ENCODE peak calls at places on chromosomes 4 and X, in ten cellular contexts. One of them, this sample, is unnamed.

GRCh38 chr4:8393593-8394038 is 46.9 kb downstream of the ACOX3 start:
- DNase-seq in epithelial cell of proximal tubule: peak
- DNase-seq in foreskin fibroblast: peak
- DNase-seq in CD4-positive, CD25-positive, alpha-beta regulatory T cell: no peak
- DNase-seq in ascending aorta: no peak
- DNase-seq in suprapubic skin: no peak
- DNase-seq in HFF-Myc: peak
- DNase-seq in Peyer's patch: peak
- DNase-seq in AG04450: peak
- DNase-seq in cardiac fibroblast: peak
- DNase-seq in this sample: peak

GRCh38 chr4:139560396-139561084 is 4.5 kb upstream of the SETD7 start:
- DNase-seq in epithelial cell of proximal tubule: no peak
- DNase-seq in foreskin fibroblast: no peak
- DNase-seq in CD4-positive, CD25-positive, alpha-beta regulatory T cell: peak
- DNase-seq in ascending aorta: no peak
- DNase-seq in suprapubic skin: no peak
- DNase-seq in HFF-Myc: no peak
- DNase-seq in Peyer's patch: no peak
- DNase-seq in AG04450: no peak
- DNase-seq in cardiac fibroblast: peak
- DNase-seq in this sample: no peak

GRCh38 chr4:11428701-11429571 is at the start of gene HS3ST1:
- DNase-seq in epithelial cell of proximal tubule: peak
- DNase-seq in foreskin fibroblast: peak
- DNase-seq in CD4-positive, CD25-positive, alpha-beta regulatory T cell: peak
- DNase-seq in ascending aorta: peak
- DNase-seq in suprapubic skin: peak
- DNase-seq in HFF-Myc: no peak
- DNase-seq in Peyer's patch: peak
- DNase-seq in AG04450: no peak
- DNase-seq in cardiac fibroblast: peak
- DNase-seq in this sample: peak

GRCh38 chr4:185426960-185427688 is 1.4 kb upstream of the UFSP2 start:
- DNase-seq in epithelial cell of proximal tubule: no peak
- DNase-seq in foreskin fibroblast: no peak
- DNase-seq in CD4-positive, CD25-positive, alpha-beta regulatory T cell: no peak
- DNase-seq in ascending aorta: no peak
- DNase-seq in suprapubic skin: no peak
- DNase-seq in HFF-Myc: no peak
- DNase-seq in Peyer's patch: no peak
- DNase-seq in AG04450: no peak
- DNase-seq in cardiac fibroblast: no peak
- DNase-seq in this sample: no peak

GRCh38 chrX:45134303-45134702 is 66.4 kb downstream of the DIPK2B start:
- DNase-seq in epithelial cell of proximal tubule: no peak
- DNase-seq in foreskin fibroblast: no peak
- DNase-seq in CD4-positive, CD25-positive, alpha-beta regulatory T cell: no peak
- DNase-seq in ascending aorta: no peak
- DNase-seq in suprapubic skin: no peak
- DNase-seq in HFF-Myc: no peak
- DNase-seq in Peyer's patch: no peak
- DNase-seq in AG04450: no peak
- DNase-seq in cardiac fibroblast: no peak
- DNase-seq in this sample: no peak

GRCh38 chr4:26252349-26252748 is 68.5 kb upstream of the RBPJ start:
- DNase-seq in epithelial cell of proximal tubule: peak
- DNase-seq in foreskin fibroblast: no peak
- DNase-seq in CD4-positive, CD25-positive, alpha-beta regulatory T cell: no peak
- DNase-seq in ascending aorta: no peak
- DNase-seq in suprapubic skin: no peak
- DNase-seq in HFF-Myc: no peak
- DNase-seq in Peyer's patch: no peak
- DNase-seq in AG04450: no peak
- DNase-seq in cardiac fibroblast: peak
- DNase-seq in this sample: no peak

GRCh38 chr4:182280439-182281111 is 37.4 kb downstream of the TENM3 start:
- DNase-seq in epithelial cell of proximal tubule: no peak
- DNase-seq in foreskin fibroblast: peak
- DNase-seq in CD4-positive, CD25-positive, alpha-beta regulatory T cell: no peak
- DNase-seq in ascending aorta: no peak
- DNase-seq in suprapubic skin: no peak
- DNase-seq in HFF-Myc: no peak
- DNase-seq in Peyer's patch: no peak
- DNase-seq in AG04450: no peak
- DNase-seq in cardiac fibroblast: peak
- DNase-seq in this sample: peak

GRCh38 chr4:68271851-68272756 is 26.6 kb upstream of the TMPRSS11B start:
- DNase-seq in epithelial cell of proximal tubule: peak
- DNase-seq in foreskin fibroblast: peak
- DNase-seq in CD4-positive, CD25-positive, alpha-beta regulatory T cell: peak
- DNase-seq in ascending aorta: no peak
- DNase-seq in suprapubic skin: no peak
- DNase-seq in HFF-Myc: peak
- DNase-seq in Peyer's patch: no peak
- DNase-seq in AG04450: peak
- DNase-seq in cardiac fibroblast: peak
- DNase-seq in this sample: peak

GRCh38 chr4:100106982-100107381 is 83.3 kb downstream of the DDIT4L start:
- DNase-seq in epithelial cell of proximal tubule: peak
- DNase-seq in foreskin fibroblast: no peak
- DNase-seq in CD4-positive, CD25-positive, alpha-beta regulatory T cell: no peak
- DNase-seq in ascending aorta: no peak
- DNase-seq in suprapubic skin: no peak
- DNase-seq in HFF-Myc: no peak
- DNase-seq in Peyer's patch: peak
- DNase-seq in AG04450: no peak
- DNase-seq in cardiac fibroblast: no peak
- DNase-seq in this sample: no peak

GRCh38 chr4:113760094-113760851 is 1.3 kb downstream of the CAMK2D start:
- DNase-seq in epithelial cell of proximal tubule: no peak
- DNase-seq in foreskin fibroblast: peak
- DNase-seq in CD4-positive, CD25-positive, alpha-beta regulatory T cell: peak
- DNase-seq in ascending aorta: no peak
- DNase-seq in suprapubic skin: no peak
- DNase-seq in HFF-Myc: no peak
- DNase-seq in Peyer's patch: peak
- DNase-seq in AG04450: no peak
- DNase-seq in cardiac fibroblast: peak
- DNase-seq in this sample: peak

GRCh38 chr4:140702096-140702757 is 54.0 kb downstream of the TBC1D9 start:
- DNase-seq in epithelial cell of proximal tubule: no peak
- DNase-seq in foreskin fibroblast: no peak
- DNase-seq in CD4-positive, CD25-positive, alpha-beta regulatory T cell: no peak
- DNase-seq in ascending aorta: no peak
- DNase-seq in suprapubic skin: no peak
- DNase-seq in HFF-Myc: no peak
- DNase-seq in Peyer's patch: no peak
- DNase-seq in AG04450: no peak
- DNase-seq in cardiac fibroblast: no peak
- DNase-seq in this sample: no peak

GRCh38 chr4:38857354-38858096 is 908 bp upstream of the TLR6 start:
- DNase-seq in epithelial cell of proximal tubule: peak
- DNase-seq in foreskin fibroblast: peak
- DNase-seq in CD4-positive, CD25-positive, alpha-beta regulatory T cell: no peak
- DNase-seq in ascending aorta: no peak
- DNase-seq in suprapubic skin: no peak
- DNase-seq in HFF-Myc: no peak
- DNase-seq in Peyer's patch: peak
- DNase-seq in AG04450: peak
- DNase-seq in cardiac fibroblast: peak
- DNase-seq in this sample: peak

DNA sequence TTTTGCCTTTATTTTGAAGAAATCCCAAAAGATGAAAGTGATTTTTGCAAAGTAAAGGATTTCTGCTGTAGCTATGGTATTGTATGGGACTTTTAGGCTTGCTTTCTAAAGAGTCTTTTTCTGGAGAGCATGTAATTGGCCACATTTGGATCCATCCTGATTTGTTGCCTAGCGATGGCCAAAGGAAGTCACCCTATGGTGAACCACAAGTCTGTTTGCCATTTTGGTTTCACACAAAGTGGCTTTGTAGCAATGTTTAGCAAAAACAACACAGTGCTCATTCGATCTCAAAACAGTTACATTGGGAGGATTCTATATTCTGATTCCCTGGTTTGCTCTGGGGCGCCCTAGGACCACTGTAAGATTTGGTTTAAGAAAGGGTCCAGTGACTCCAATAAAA is 44.1 kb upstream of the INTS6L start:
- DNase-seq in epithelial cell of proximal tubule: no peak
- DNase-seq in foreskin fibroblast: no peak
- DNase-seq in CD4-positive, CD25-positive, alpha-beta regulatory T cell: no peak
- DNase-seq in ascending aorta: no peak
- DNase-seq in suprapubic skin: no peak
- DNase-seq in HFF-Myc: no peak
- DNase-seq in Peyer's patch: no peak
- DNase-seq in AG04450: no peak
- DNase-seq in cardiac fibroblast: no peak
- DNase-seq in this sample: no peak
- H3K4me3 ChIP-seq in epithelial cell of proximal tubule: no peak
- H3K4me3 ChIP-seq in foreskin fibroblast: no peak
- H3K4me3 ChIP-seq in CD4-positive, CD25-positive, alpha-beta regulatory T cell: no peak
- H3K4me3 ChIP-seq in ascending aorta: no peak
- H3K4me3 ChIP-seq in suprapubic skin: no peak
- H3K4me3 ChIP-seq in HFF-Myc: no peak
- H3K4me3 ChIP-seq in Peyer's patch: no peak
- H3K4me3 ChIP-seq in AG04450: no peak
- H3K4me3 ChIP-seq in cardiac fibroblast: no peak
- H3K4me3 ChIP-seq in this sample: no peak

GRCh38 chrX:13152511-13152868 is 108.1 kb upstream of the FAM9C start:
- DNase-seq in epithelial cell of proximal tubule: no peak
- DNase-seq in foreskin fibroblast: no peak
- DNase-seq in CD4-positive, CD25-positive, alpha-beta regulatory T cell: no peak
- DNase-seq in ascending aorta: no peak
- DNase-seq in suprapubic skin: no peak
- DNase-seq in HFF-Myc: no peak
- DNase-seq in Peyer's patch: no peak
- DNase-seq in AG04450: no peak
- DNase-seq in cardiac fibroblast: no peak
- DNase-seq in this sample: no peak

GRCh38 chrX:13151806-13152510 is 107.5 kb upstream of the FAM9C start:
- DNase-seq in epithelial cell of proximal tubule: no peak
- DNase-seq in foreskin fibroblast: no peak
- DNase-seq in CD4-positive, CD25-positive, alpha-beta regulatory T cell: peak
- DNase-seq in ascending aorta: no peak
- DNase-seq in suprapubic skin: no peak
- DNase-seq in HFF-Myc: no peak
- DNase-seq in Peyer's patch: no peak
- DNase-seq in AG04450: no peak
- DNase-seq in cardiac fibroblast: peak
- DNase-seq in this sample: peak

GRCh38 chrX:13149702-13150101 is 105.3 kb upstream of the FAM9C start:
- DNase-seq in epithelial cell of proximal tubule: no peak
- DNase-seq in foreskin fibroblast: no peak
- DNase-seq in CD4-positive, CD25-positive, alpha-beta regulatory T cell: no peak
- DNase-seq in ascending aorta: no peak
- DNase-seq in suprapubic skin: no peak
- DNase-seq in HFF-Myc: no peak
- DNase-seq in Peyer's patch: no peak
- DNase-seq in AG04450: no peak
- DNase-seq in cardiac fibroblast: peak
- DNase-seq in this sample: no peak

DNA sequence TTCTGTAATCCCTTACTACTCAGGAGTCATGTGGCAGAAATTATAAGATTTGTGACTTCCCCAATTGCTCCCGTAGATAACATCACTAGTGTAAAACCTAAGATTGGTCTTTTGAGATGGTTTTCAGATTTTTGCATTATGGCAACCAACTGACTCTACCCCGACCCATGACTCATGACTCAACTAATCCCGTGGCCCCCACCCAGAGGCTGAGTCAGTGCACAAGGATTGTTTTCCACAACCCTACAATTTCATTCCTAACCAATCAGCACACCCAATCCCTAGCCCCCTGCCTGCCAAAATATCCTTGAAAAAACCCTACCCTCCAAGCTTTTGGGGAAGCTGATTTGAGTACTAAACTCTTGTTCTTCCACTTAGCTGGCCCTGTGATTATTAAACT is 109.4 kb upstream of the FAM9C start:
- DNase-seq in epithelial cell of proximal tubule: no peak
- DNase-seq in foreskin fibroblast: peak
- DNase-seq in CD4-positive, CD25-positive, alpha-beta regulatory T cell: no peak
- DNase-seq in ascending aorta: no peak
- DNase-seq in suprapubic skin: no peak
- DNase-seq in HFF-Myc: no peak
- DNase-seq in Peyer's patch: no peak
- DNase-seq in AG04450: no peak
- DNase-seq in cardiac fibroblast: peak
- DNase-seq in this sample: no peak
- H3K4me3 ChIP-seq in epithelial cell of proximal tubule: no peak
- H3K4me3 ChIP-seq in foreskin fibroblast: no peak
- H3K4me3 ChIP-seq in CD4-positive, CD25-positive, alpha-beta regulatory T cell: no peak
- H3K4me3 ChIP-seq in ascending aorta: no peak
- H3K4me3 ChIP-seq in suprapubic skin: no peak
- H3K4me3 ChIP-seq in HFF-Myc: no peak
- H3K4me3 ChIP-seq in Peyer's patch: no peak
- H3K4me3 ChIP-seq in AG04450: no peak
- H3K4me3 ChIP-seq in cardiac fibroblast: no peak
- H3K4me3 ChIP-seq in this sample: no peak

DNA sequence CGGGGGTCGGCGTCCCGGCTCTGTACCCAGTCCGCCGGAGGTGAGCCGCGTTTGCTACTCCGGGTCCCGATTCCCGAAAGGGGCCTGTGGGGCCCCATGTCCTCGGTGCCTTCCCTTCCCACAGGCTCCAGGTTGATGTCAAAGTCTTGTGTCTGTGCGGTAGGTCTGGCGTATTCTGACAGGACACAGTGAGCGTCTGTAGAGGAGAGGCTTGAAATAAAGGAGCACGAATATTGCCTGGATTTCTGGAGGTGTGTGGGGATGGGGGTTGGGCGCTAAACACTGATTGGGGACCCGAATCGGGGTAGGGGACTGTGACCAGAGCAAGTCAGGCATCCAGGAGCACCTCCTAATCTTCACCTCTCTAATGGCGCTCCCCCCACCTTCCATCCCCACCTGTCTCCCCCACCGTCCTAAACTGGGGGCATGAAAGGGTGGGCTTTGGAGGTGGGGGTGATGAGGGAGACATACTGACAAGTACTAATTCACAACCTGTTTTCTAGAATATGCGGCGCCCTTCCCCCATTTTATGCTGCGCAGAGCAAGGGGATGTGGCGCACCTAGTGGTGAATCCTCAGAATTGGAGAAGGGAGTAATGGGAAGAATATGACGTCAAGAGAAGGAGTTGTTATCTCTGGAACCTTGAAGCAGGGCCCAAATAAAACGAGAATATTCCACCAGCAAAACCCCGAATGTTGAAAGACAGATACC is 874 bp downstream of the GPRASP2 start:
- DNase-seq in epithelial cell of proximal tubule: no peak
- DNase-seq in foreskin fibroblast: peak
- DNase-seq in CD4-positive, CD25-positive, alpha-beta regulatory T cell: no peak
- DNase-seq in ascending aorta: no peak
- DNase-seq in suprapubic skin: no peak
- DNase-seq in HFF-Myc: no peak
- DNase-seq in Peyer's patch: peak
- DNase-seq in AG04450: no peak
- DNase-seq in cardiac fibroblast: peak
- DNase-seq in this sample: peak
- H3K4me3 ChIP-seq in epithelial cell of proximal tubule: peak
- H3K4me3 ChIP-seq in foreskin fibroblast: peak
- H3K4me3 ChIP-seq in CD4-positive, CD25-positive, alpha-beta regulatory T cell: peak
- H3K4me3 ChIP-seq in ascending aorta: peak
- H3K4me3 ChIP-seq in suprapubic skin: peak
- H3K4me3 ChIP-seq in HFF-Myc: peak
- H3K4me3 ChIP-seq in Peyer's patch: peak
- H3K4me3 ChIP-seq in AG04450: peak
- H3K4me3 ChIP-seq in cardiac fibroblast: peak
- H3K4me3 ChIP-seq in this sample: peak

GRCh38 chrX:69987691-69988090 is 62.0 kb downstream of the AWAT2 start:
- DNase-seq in epithelial cell of proximal tubule: no peak
- DNase-seq in foreskin fibroblast: no peak
- DNase-seq in CD4-positive, CD25-positive, alpha-beta regulatory T cell: no peak
- DNase-seq in ascending aorta: no peak
- DNase-seq in suprapubic skin: no peak
- DNase-seq in HFF-Myc: no peak
- DNase-seq in Peyer's patch: no peak
- DNase-seq in AG04450: no peak
- DNase-seq in cardiac fibroblast: no peak
- DNase-seq in this sample: no peak
- H3K4me3 ChIP-seq in epithelial cell of proximal tubule: no peak
- H3K4me3 ChIP-seq in foreskin fibroblast: no peak
- H3K4me3 ChIP-seq in CD4-positive, CD25-positive, alpha-beta regulatory T cell: no peak
- H3K4me3 ChIP-seq in ascending aorta: no peak
- H3K4me3 ChIP-seq in suprapubic skin: no peak
- H3K4me3 ChIP-seq in HFF-Myc: no peak
- H3K4me3 ChIP-seq in Peyer's patch: no peak
- H3K4me3 ChIP-seq in AG04450: no peak
- H3K4me3 ChIP-seq in cardiac fibroblast: no peak
- H3K4me3 ChIP-seq in this sample: no peak